ENCODE peak calls at places on chromosomes 11 and 22, in nine cellular contexts. R is right lobe of liver, B is suprapubic skin, A is ovary, Q is spleen, E is A549, P is gastrocnemius medialis, U is adrenal gland, C is GM12878. Z is an unnamed sample.

GRCh38 chr22:40610329-40610850 is 26.1 kb downstream of the MRTFA start:
- DNase-seq in Q (no peak), B (no peak), U (no peak), C (no peak), P (no peak), R (no peak), E (no peak), A (no peak), Z (no peak)

GRCh38 chr11:62853279-62853965 is 14.0 kb upstream of the WDR74 start:
- DNase-seq in Q (no peak), R (no peak), B (no peak), P (no peak), E (no peak), C (no peak), U (no peak), A (no peak), Z (no peak)

GRCh38 chr22:17264321-17265052 is 45.3 kb upstream of the ADA2 start:
- DNase-seq in C (no peak), U (no peak), R (no peak), Q (no peak), E (no peak), B (no peak), P (peak), A (peak), Z (no peak)

GRCh38 chr11:66639066-66639813 is 737 bp downstream of the RBM4 start:
- DNase-seq in E (no peak), R (no peak), U (no peak), Q (no peak), P (no peak), A (no peak), B (no peak), C (no peak), Z (peak)

GRCh38 chr11:113504586-113504985 is 29.4 kb upstream of the DRD2 start:
- DNase-seq in Q (no peak), B (no peak), P (no peak), U (no peak), C (no peak), A (no peak), E (no peak), R (no peak), Z (no peak)

GRCh38 chr11:36493332-36493731 is 16.7 kb downstream of the TRAF6 start:
- DNase-seq in P (no peak), Q (no peak), U (no peak), C (no peak), R (no peak), E (no peak), A (no peak), B (no peak), Z (no peak)

GRCh38 chr22:31561238-31561887 is 65.0 kb downstream of the SFI1 start:
- DNase-seq in E (peak), Q (peak), B (no peak), P (peak), C (no peak), U (peak), A (peak), R (peak), Z (peak)

GRCh38 chr11:121328213-121328966 is 35.8 kb downstream of the SC5D start:
- DNase-seq in C (no peak), R (no peak), B (no peak), E (no peak), P (no peak), Q (no peak), A (no peak), U (no peak), Z (peak)

GRCh38 chr22:35972559-35972958 is 56.1 kb downstream of the RBFOX2 start:
- DNase-seq in Q (no peak), C (no peak), P (no peak), B (no peak), U (no peak), A (no peak), R (no peak), E (no peak), Z (no peak)

GRCh38 chr11:9990221-9990973 is 303.6 kb downstream of the SBF2 start:
- DNase-seq in E (no peak), U (no peak), C (no peak), Q (no peak), R (no peak), P (no peak), A (no peak), B (no peak), Z (no peak)

GRCh38 chr11:43632171-43632570 is 48.4 kb upstream of the HSD17B12 start:
- DNase-seq in E (no peak), C (no peak), A (no peak), Q (no peak), R (no peak), P (no peak), U (no peak), B (no peak), Z (no peak)

GRCh38 chr22:43840851-43841250 is 21.5 kb downstream of the SULT4A1 start:
- DNase-seq in P (no peak), A (no peak), U (no peak), Q (no peak), C (no peak), R (no peak), E (no peak), B (no peak), Z (no peak)
- TF ChIP-seq POLR2A in P (no peak), A (no peak), U (no peak), Q (no peak), C (no peak), R (no peak), E (no peak), B (no peak), Z (no peak)

GRCh38 chr11:133936136-133936535 is 20.6 kb downstream of the IGSF9B start:
- DNase-seq in C (no peak), U (no peak), B (no peak), Q (no peak), E (no peak), A (no peak), R (no peak), P (no peak), Z (no peak)
- H3K27ac ChIP-seq in C (no peak), U (no peak), B (no peak), Q (no peak), E (no peak), A (no peak), R (no peak), P (no peak), Z (no peak)

DNA sequence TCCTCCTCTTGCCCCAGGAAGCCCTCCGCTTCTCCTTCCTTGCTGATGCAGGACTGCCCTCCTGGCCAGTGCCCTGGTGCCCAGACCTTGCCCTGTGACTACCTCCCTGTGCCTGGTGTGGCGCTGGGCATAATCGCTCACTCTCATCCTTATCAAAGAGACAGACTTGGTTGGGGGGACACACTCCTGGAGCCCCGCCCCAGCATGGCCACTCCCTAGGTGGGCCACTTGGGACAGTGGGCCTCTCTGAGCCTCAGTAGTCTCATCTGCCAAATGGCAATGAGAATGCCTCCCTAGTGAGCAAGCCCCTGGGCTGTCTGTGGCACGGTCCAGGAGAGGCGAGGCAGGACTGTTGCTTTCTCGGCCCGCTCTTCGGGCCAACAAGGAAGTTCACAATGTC is 72.7 kb upstream of the TSPAN18 start:
- DNase-seq in Q (peak), P (no peak), U (no peak), R (no peak), C (no peak), B (no peak), A (no peak), E (no peak), Z (no peak)
- H3K4me3 ChIP-seq in Q (no peak), P (no peak), U (no peak), R (no peak), C (no peak), B (no peak), A (no peak), E (no peak), Z (no peak)

GRCh38 chr22:27997538-27997937 is 78.5 kb upstream of the PITPNB start:
- DNase-seq in P (no peak), A (no peak), C (no peak), R (peak), E (no peak), U (no peak), Q (peak), B (no peak), Z (no peak)
- TF ChIP-seq POLR2A in P (no peak), A (no peak), C (no peak), R (no peak), E (no peak), U (no peak), Q (no peak), B (no peak), Z (no peak)

DNA sequence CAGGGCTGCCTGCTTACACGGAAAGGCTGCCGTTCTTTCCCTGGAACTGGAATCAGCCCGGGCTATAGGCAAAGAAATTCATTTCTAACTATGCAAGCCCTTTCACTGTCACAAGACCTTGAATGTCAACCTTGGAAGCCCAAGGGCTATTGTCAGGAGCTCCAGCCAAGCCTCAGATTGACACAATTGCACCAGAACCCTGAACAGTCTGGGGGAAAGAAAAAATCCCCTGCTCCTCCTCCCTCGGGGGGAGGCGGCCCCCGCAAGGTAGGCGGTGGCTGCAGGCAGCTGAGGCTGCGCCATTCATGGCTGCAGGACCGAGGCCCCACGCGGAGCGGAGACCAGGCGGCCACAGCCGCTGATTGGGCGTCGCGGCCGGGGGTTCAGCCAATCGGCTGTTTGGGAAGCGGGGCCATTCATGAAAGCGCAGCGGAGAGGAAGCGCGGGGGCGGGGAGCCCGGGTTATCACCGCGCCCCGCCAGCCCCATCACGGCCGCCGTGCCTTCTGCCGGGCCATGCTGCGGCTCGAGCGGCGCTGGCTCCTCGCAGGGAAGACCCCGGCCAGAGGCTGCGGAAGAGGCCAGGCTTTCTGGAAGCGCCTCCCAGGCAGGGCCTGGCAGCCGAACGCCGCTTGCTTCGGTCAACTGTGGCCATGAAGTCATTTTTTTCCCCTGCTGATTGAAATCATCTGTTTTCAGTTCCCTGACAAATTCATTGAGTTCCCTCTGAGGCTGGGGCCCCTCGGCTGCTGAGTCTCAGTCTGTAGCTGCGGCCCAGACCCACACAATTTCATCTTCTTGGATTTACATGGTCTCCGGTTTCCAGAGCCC is 38.1 kb upstream of the LINC01488 start:
- DNase-seq in P (peak), E (peak), B (peak), A (peak), C (peak), Q (peak), R (peak), U (peak), Z (peak)
- H3K27ac ChIP-seq in P (peak), E (peak), B (peak), A (no peak), C (peak), Q (peak), R (peak), U (peak), Z (peak)

GRCh38 chr11:123357353-123357989 is 72.6 kb upstream of the GRAMD1B start:
- DNase-seq in U (no peak), R (no peak), C (no peak), Q (no peak), E (no peak), P (no peak), B (no peak), A (no peak), Z (no peak)
- H3K4me3 ChIP-seq in U (peak), R (no peak), C (peak), Q (peak), E (peak), P (peak), B (peak), A (no peak), Z (peak)

DNA sequence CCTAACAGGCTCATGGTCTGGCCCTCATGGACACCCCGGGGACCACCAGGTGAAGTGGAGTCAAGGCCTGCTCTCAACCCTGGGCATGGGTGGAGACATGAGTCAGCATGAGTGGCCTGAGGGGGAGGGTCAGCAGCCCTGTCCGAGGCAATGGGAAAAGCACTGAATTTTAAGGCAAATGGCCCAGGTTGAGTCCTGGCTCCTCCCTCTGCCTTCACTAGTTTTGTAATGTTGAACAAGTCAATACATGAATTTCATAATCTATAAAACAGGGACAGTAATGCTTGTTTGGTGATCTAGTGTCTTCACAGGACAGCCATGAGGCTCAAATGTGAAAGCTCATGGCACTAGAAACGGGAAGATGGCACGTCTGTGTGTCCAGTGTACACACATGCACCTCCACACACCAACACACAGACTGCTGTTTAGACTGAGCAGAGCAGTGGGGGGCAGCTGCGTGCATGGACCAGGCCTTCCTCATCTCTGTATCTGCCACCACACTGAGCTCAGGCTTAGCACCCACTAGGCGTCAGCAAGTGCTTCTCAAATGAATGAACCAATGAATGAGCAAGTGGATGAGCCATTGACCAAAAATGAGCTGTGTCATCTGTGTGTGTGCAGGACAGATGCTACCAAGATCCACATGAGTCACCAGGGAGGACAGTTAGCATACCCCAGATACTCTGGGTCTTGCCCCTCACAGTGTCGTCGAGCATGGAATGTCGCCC is 63.4 kb downstream of the NRXN2 start:
- DNase-seq in U (no peak), B (no peak), P (no peak), C (no peak), Q (no peak), A (no peak), E (peak), R (no peak), Z (no peak)
- TF ChIP-seq POLR2A in U (no peak), B (no peak), P (no peak), C (no peak), Q (no peak), A (no peak), E (no peak), R (no peak), Z (no peak)

GRCh38 chr11:111623527-111624030 is 21.3 kb downstream of the SIK2 start:
- DNase-seq in B (no peak), U (no peak), R (no peak), Q (no peak), E (no peak), A (no peak), P (no peak), C (peak), Z (peak)
- H3K27ac ChIP-seq in B (no peak), U (no peak), R (no peak), Q (no peak), E (no peak), A (no peak), P (no peak), C (peak), Z (no peak)